ENCODE peak calls at places on chromosome 5, in five cellular contexts. M is sigmoid colon; L is heart right ventricle; I is CD4-positive, alpha-beta memory T cell; F is right cardiac atrium. G is an unnamed sample. For H3K4me1, the result is how much of the 10 kb centered on the place peaks cover.

GRCh38 chr5:68544091-68544655 is 328.6 kb downstream of the PIK3R1 start:
- DNase-seq in M (no peak), L (no peak), I (no peak), F (no peak), G (no peak)

GRCh38 chr5:143135832-143136551 is 267.5 kb downstream of the NR3C1 start:
- DNase-seq in M (no peak), L (no peak), I (no peak), F (peak), G (no peak)

GRCh38 chr5:137453476-137454080 is 45.5 kb downstream of the SPOCK1 start:
- DNase-seq in M (no peak), L (peak), I (no peak), F (no peak), G (no peak)

GRCh38 chr5:168865973-168866372 is 286.8 kb upstream of the PANK3 start:
- DNase-seq in M (no peak), L (no peak), I (no peak), F (peak), G (no peak)

GRCh38 chr5:80576383-80576782 is 6.3 kb upstream of the ANKRD34B start:
- DNase-seq in M (no peak), L (no peak), I (no peak), F (no peak), G (no peak)

GRCh38 chr5:111017731-111018130 is 53.8 kb upstream of the TSLP start:
- DNase-seq in M (no peak), L (no peak), I (no peak), F (no peak), G (no peak)

GRCh38 chr5:83469075-83469474 is 2.5 kb upstream of the VCAN start:
- DNase-seq in M (no peak), L (no peak), I (no peak), F (no peak), G (no peak)

GRCh38 chr5:57665146-57665936 is 182.7 kb upstream of the ACTBL2 start:
- DNase-seq in M (no peak), L (no peak), I (no peak), F (no peak), G (no peak)

GRCh38 chr5:157269165-157269671 is 3.3 kb downstream of the CYFIP2 start:
- DNase-seq in M (no peak), L (no peak), I (no peak), F (no peak), G (no peak)

GRCh38 chr5:108074626-108075025 is 307.3 kb downstream of the FBXL17 start:
- DNase-seq in M (no peak), L (no peak), I (no peak), F (no peak), G (no peak)

GRCh38 chr5:35884125-35884788 is 27.6 kb downstream of the IL7R start:
- DNase-seq in M (no peak), L (no peak), I (no peak), F (no peak), G (no peak)

GRCh38 chr5:168318237-168318636 is 26.8 kb downstream of the WWC1 start:
- DNase-seq in M (no peak), L (no peak), I (no peak), F (no peak), G (no peak)

GRCh38 chr5:146872191-146872590 is 6.4 kb downstream of the PPP2R2B start:
- DNase-seq in M (no peak), L (no peak), I (no peak), F (no peak), G (no peak)

GRCh38 chr5:108762660-108763059 is 15.0 kb downstream of the FER start:
- DNase-seq in M (no peak), L (no peak), I (no peak), F (no peak), G (no peak)

GRCh38 chr5:154865466-154866184 is 7.2 kb downstream of the CNOT8 start:
- DNase-seq in M (no peak), L (no peak), I (no peak), F (no peak), G (no peak)

GRCh38 chr5:103562084-103562452 is 521 bp downstream of the NUDT12 start:
- DNase-seq in M (no peak), L (no peak), I (no peak), F (peak), G (no peak)

GRCh38 chr5:177448244-177448950 is 1.8 kb downstream of the PRR7 start:
- DNase-seq in M (no peak), L (no peak), I (no peak), F (no peak), G (no peak)

GRCh38 chr5:134139377-134139851 is 24.9 kb downstream of the TCF7 start:
- DNase-seq in M (peak), L (no peak), I (no peak), F (peak), G (no peak)

GRCh38 chr5:134345996-134346395 is 21.0 kb downstream of the CDKL3 start:
- DNase-seq in M (no peak), L (no peak), I (no peak), F (no peak), G (no peak)

GRCh38 chr5:57324159-57324558 is 150.3 kb downstream of the GPBP1 start:
- DNase-seq in M (no peak), L (no peak), I (peak), F (no peak), G (no peak)

GRCh38 chr5:134146651-134147544 is 29.9 kb downstream of the SKP1 start:
- DNase-seq in M (no peak), L (no peak), I (no peak), F (no peak), G (no peak)

GRCh38 chr5:139275536-139276297 is 17.8 kb upstream of the MATR3 start:
- DNase-seq in M (no peak), L (no peak), I (no peak), F (no peak), G (no peak)

GRCh38 chr5:148385094-148385493 is 1.3 kb downstream of the FBXO38 start:
- DNase-seq in M (no peak), L (no peak), I (no peak), F (no peak), G (no peak)

GRCh38 chr5:96601811-96602244 is 60.3 kb upstream of the CAST start:
- DNase-seq in M (no peak), L (peak), I (peak), F (no peak), G (peak)

GRCh38 chr5:129639331-129639730 is 108.6 kb upstream of the MINAR2 start:
- DNase-seq in M (no peak), L (no peak), I (no peak), F (no peak), G (no peak)

GRCh38 chr5:72587909-72588308 is 80.7 kb upstream of the ZNF366 start:
- DNase-seq in M (no peak), L (no peak), I (no peak), F (no peak), G (no peak)

GRCh38 chr5:55993013-55993412 is 1.8 kb downstream of the IL6ST start:
- DNase-seq in M (no peak), L (no peak), I (no peak), F (no peak), G (no peak)

GRCh38 chr5:127074466-127074865 is 1.2 kb upstream of the C5orf63 start:
- DNase-seq in M (no peak), L (no peak), I (no peak), F (no peak), G (no peak)

GRCh38 chr5:80963966-80964481 is 3.9 kb downstream of the RASGRF2 start:
- DNase-seq in M (no peak), L (no peak), I (no peak), F (no peak), G (no peak)

GRCh38 chr5:175447571-175447970 is 3.6 kb upstream of the DRD1 start:
- DNase-seq in M (no peak), L (no peak), I (no peak), F (no peak), G (no peak)

GRCh38 chr5:140303987-140304386 is 1.1 kb upstream of the PFDN1 start:
- DNase-seq in M (no peak), L (no peak), I (no peak), F (no peak), G (no peak)

GRCh38 chr5:132489871-132490483 is 596 bp downstream of the IRF1 start:
- DNase-seq in M (peak), L (peak), I (no peak), F (peak), G (peak)
- H3K4me1 ChIP-seq in M (half or more), L (half or more), I (half or more), F (under half), G (half or more)

GRCh38 chr5:150140830-150141229 is 14.8 kb downstream of the PDGFRB start:
- DNase-seq in M (no peak), L (no peak), I (no peak), F (peak), G (no peak)
- H3K4me1 ChIP-seq in M (half or more), L (half or more), I (under half), F (under half), G (under half)

GRCh38 chr5:673837-674629 is 19.1 kb downstream of the TPPP start:
- DNase-seq in M (peak), L (peak), I (no peak), F (peak), G (no peak)
- H3K4me1 ChIP-seq in M (under half), L (under half), I (under half), F (under half), G (under half)

GRCh38 chr5:66515209-66515608 is 81.0 kb upstream of the MAST4 start:
- DNase-seq in M (no peak), L (no peak), I (no peak), F (no peak), G (no peak)
- H3K4me1 ChIP-seq in M (under half), L (under half), I (under half), F (under half), G (under half)

DNA sequence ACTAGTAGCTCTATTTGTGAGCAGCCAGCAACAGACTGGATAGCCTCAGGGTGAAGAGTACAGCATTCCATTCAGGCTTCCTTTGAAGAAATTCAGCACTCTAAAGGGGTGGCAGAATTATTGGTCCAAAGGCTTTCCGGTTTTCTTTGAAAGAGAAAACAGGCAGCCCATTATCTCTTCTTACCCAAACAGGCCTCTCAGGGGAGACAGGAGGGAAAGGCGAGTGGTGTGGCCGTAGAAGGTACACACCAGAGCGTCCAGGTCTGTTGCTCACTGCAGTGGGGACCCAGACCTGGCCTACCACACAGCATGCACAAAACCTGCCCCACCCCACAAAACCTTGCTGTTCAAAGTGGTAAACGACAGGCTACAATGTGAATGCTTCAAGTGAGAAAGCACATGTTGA is 83.3 kb downstream of the ZNF608 start:
- DNase-seq in M (no peak), L (no peak), I (no peak), F (no peak), G (no peak)
- H3K4me1 ChIP-seq in M (half or more), L (half or more), I (under half), F (under half), G (under half)

G was measured in CD4-positive, CD25-positive, alpha-beta regulatory T cell.